ENCODE peak calls at places on chromosomes 3 and 15, in nine cellular contexts. One of them, this sample, is unnamed.
A peak's percentile ranks its signal among the peaks of the same experiment; 100 is the strongest.

GRCh38 chr15:46277994-46278885 is 643.4 kb downstream of the SQOR start:
- DNase-seq in DND-41: no peak
- DNase-seq in IMR-90: no peak
- DNase-seq in small intestine: no peak
- DNase-seq in astrocyte: no peak
- DNase-seq in psoas muscle: no peak
- DNase-seq in keratinocyte: no peak
- DNase-seq in colonic mucosa: no peak
- DNase-seq in neuronal stem cell: no peak
- DNase-seq in this sample: no peak

GRCh38 chr15:89504166-89504565 is 7.8 kb upstream of the RHCG start:
- DNase-seq in DND-41: no peak
- DNase-seq in IMR-90: no peak
- DNase-seq in small intestine: no peak
- DNase-seq in astrocyte: no peak
- DNase-seq in psoas muscle: no peak
- DNase-seq in keratinocyte: no peak
- DNase-seq in colonic mucosa: no peak
- DNase-seq in neuronal stem cell: no peak
- DNase-seq in this sample: no peak

GRCh38 chr3:149443545-149443912 is 31.0 kb upstream of the TM4SF4 start:
- DNase-seq in DND-41: no peak
- DNase-seq in IMR-90: no peak
- DNase-seq in small intestine: peak; percentile 90
- DNase-seq in astrocyte: no peak
- DNase-seq in psoas muscle: no peak
- DNase-seq in keratinocyte: no peak
- DNase-seq in colonic mucosa: no peak
- DNase-seq in neuronal stem cell: no peak
- DNase-seq in this sample: no peak

GRCh38 chr3:13419356-13420050 is 619 bp downstream of the NUP210 start:
- DNase-seq in DND-41: peak; percentile 58
- DNase-seq in IMR-90: no peak
- DNase-seq in small intestine: peak; percentile 28
- DNase-seq in astrocyte: no peak
- DNase-seq in psoas muscle: peak; percentile 71
- DNase-seq in keratinocyte: no peak
- DNase-seq in colonic mucosa: no peak
- DNase-seq in neuronal stem cell: peak; percentile 32
- DNase-seq in this sample: peak; percentile 40

GRCh38 chr15:92984161-92984560 is 84.0 kb downstream of the CHD2 start:
- DNase-seq in DND-41: no peak
- DNase-seq in IMR-90: no peak
- DNase-seq in small intestine: no peak
- DNase-seq in astrocyte: no peak
- DNase-seq in psoas muscle: no peak
- DNase-seq in keratinocyte: no peak
- DNase-seq in colonic mucosa: no peak
- DNase-seq in neuronal stem cell: no peak
- DNase-seq in this sample: no peak

GRCh38 chr3:105157016-105157765 is 209.5 kb upstream of the ALCAM start:
- DNase-seq in DND-41: no peak
- DNase-seq in IMR-90: no peak
- DNase-seq in small intestine: no peak
- DNase-seq in astrocyte: no peak
- DNase-seq in psoas muscle: no peak
- DNase-seq in keratinocyte: no peak
- DNase-seq in colonic mucosa: no peak
- DNase-seq in neuronal stem cell: no peak
- DNase-seq in this sample: no peak

GRCh38 chr3:127887321-127887720 is 27.7 kb upstream of the KBTBD12 start:
- DNase-seq in DND-41: no peak
- DNase-seq in IMR-90: no peak
- DNase-seq in small intestine: no peak
- DNase-seq in astrocyte: peak; percentile 39
- DNase-seq in psoas muscle: no peak
- DNase-seq in keratinocyte: peak; percentile 26
- DNase-seq in colonic mucosa: no peak
- DNase-seq in neuronal stem cell: no peak
- DNase-seq in this sample: no peak

GRCh38 chr3:109073116-109073515 is 44.8 kb downstream of the MORC1 start:
- DNase-seq in DND-41: no peak
- DNase-seq in IMR-90: no peak
- DNase-seq in small intestine: no peak
- DNase-seq in astrocyte: no peak
- DNase-seq in psoas muscle: no peak
- DNase-seq in keratinocyte: no peak
- DNase-seq in colonic mucosa: no peak
- DNase-seq in neuronal stem cell: no peak
- DNase-seq in this sample: peak; percentile 82

GRCh38 chr3:19065027-19065426 is 83.3 kb upstream of the KCNH8 start:
- DNase-seq in DND-41: no peak
- DNase-seq in IMR-90: no peak
- DNase-seq in small intestine: no peak
- DNase-seq in astrocyte: no peak
- DNase-seq in psoas muscle: no peak
- DNase-seq in keratinocyte: no peak
- DNase-seq in colonic mucosa: no peak
- DNase-seq in neuronal stem cell: peak; percentile 6
- DNase-seq in this sample: no peak

GRCh38 chr15:22918596-22919140 is 61.5 kb downstream of the CYFIP1 start:
- DNase-seq in DND-41: no peak
- DNase-seq in IMR-90: no peak
- DNase-seq in small intestine: no peak
- DNase-seq in astrocyte: no peak
- DNase-seq in psoas muscle: no peak
- DNase-seq in keratinocyte: no peak
- DNase-seq in colonic mucosa: no peak
- DNase-seq in neuronal stem cell: no peak
- DNase-seq in this sample: no peak

GRCh38 chr15:89749951-89750559 is 994 bp downstream of the MESP1 start:
- DNase-seq in DND-41: no peak
- DNase-seq in IMR-90: no peak
- DNase-seq in small intestine: peak; percentile 19
- DNase-seq in astrocyte: no peak
- DNase-seq in psoas muscle: no peak
- DNase-seq in keratinocyte: no peak
- DNase-seq in colonic mucosa: no peak
- DNase-seq in neuronal stem cell: no peak
- DNase-seq in this sample: peak; percentile 41

GRCh38 chr3:186151077-186151971 is 42.4 kb upstream of the ETV5 start:
- DNase-seq in DND-41: peak; percentile 16
- DNase-seq in IMR-90: no peak
- DNase-seq in small intestine: no peak
- DNase-seq in astrocyte: no peak
- DNase-seq in psoas muscle: no peak
- DNase-seq in keratinocyte: no peak
- DNase-seq in colonic mucosa: no peak
- DNase-seq in neuronal stem cell: no peak
- DNase-seq in this sample: no peak

GRCh38 chr3:127196002-127196401 is 3.1 kb downstream of the PRR23E start:
- DNase-seq in DND-41: no peak
- DNase-seq in IMR-90: no peak
- DNase-seq in small intestine: no peak
- DNase-seq in astrocyte: no peak
- DNase-seq in psoas muscle: no peak
- DNase-seq in keratinocyte: no peak
- DNase-seq in colonic mucosa: peak; percentile 7
- DNase-seq in neuronal stem cell: no peak
- DNase-seq in this sample: no peak

GRCh38 chr3:188595890-188596376 is 442.0 kb downstream of the LPP start:
- DNase-seq in DND-41: no peak
- DNase-seq in IMR-90: peak; percentile 80
- DNase-seq in small intestine: no peak
- DNase-seq in astrocyte: peak; percentile 90
- DNase-seq in psoas muscle: no peak
- DNase-seq in keratinocyte: no peak
- DNase-seq in colonic mucosa: no peak
- DNase-seq in neuronal stem cell: no peak
- DNase-seq in this sample: no peak

GRCh38 chr3:87855626-87856025 is 203.2 kb downstream of the CGGBP1 start:
- DNase-seq in DND-41: no peak
- DNase-seq in IMR-90: no peak
- DNase-seq in small intestine: no peak
- DNase-seq in astrocyte: peak; percentile 14
- DNase-seq in psoas muscle: no peak
- DNase-seq in keratinocyte: no peak
- DNase-seq in colonic mucosa: no peak
- DNase-seq in neuronal stem cell: no peak
- DNase-seq in this sample: no peak

GRCh38 chr15:74955796-74956647 is 550 bp downstream of the RPP25 start:
- DNase-seq in DND-41: no peak
- DNase-seq in IMR-90: peak; percentile 26
- DNase-seq in small intestine: peak; percentile 81
- DNase-seq in astrocyte: peak; percentile 29
- DNase-seq in psoas muscle: peak; percentile 84
- DNase-seq in keratinocyte: no peak
- DNase-seq in colonic mucosa: peak; percentile 84
- DNase-seq in neuronal stem cell: peak; percentile 65
- DNase-seq in this sample: peak; percentile 72

GRCh38 chr3:9224490-9224889 is 25.0 kb downstream of the SRGAP3 start:
- DNase-seq in DND-41: no peak
- DNase-seq in IMR-90: no peak
- DNase-seq in small intestine: no peak
- DNase-seq in astrocyte: peak; percentile 70
- DNase-seq in psoas muscle: no peak
- DNase-seq in keratinocyte: no peak
- DNase-seq in colonic mucosa: no peak
- DNase-seq in neuronal stem cell: no peak
- DNase-seq in this sample: no peak

DNA sequence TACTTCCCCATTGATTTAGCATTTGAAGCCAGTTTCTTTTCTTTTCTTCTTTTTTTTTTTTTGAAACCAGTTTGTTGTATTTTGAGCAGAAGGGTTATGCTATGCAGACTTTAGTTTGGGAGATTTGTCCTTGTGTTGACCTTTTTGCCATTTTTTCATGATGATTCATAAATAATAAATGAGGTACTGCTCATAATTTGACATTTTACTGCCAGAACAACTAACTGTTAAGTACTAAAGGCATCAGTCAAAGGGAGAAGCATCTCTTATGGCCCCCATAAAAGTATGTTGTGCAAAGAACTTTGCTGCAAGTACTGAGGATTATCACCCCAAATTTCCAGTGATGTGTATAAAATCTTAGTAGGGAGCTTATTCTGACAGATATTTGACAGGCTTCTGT is 1.7 kb upstream of the GPR87 start:
- DNase-seq in DND-41: no peak
- DNase-seq in IMR-90: peak; percentile 67
- DNase-seq in small intestine: no peak
- DNase-seq in astrocyte: peak; percentile 33
- DNase-seq in psoas muscle: no peak
- DNase-seq in keratinocyte: no peak
- DNase-seq in colonic mucosa: no peak
- DNase-seq in neuronal stem cell: no peak
- DNase-seq in this sample: no peak
- H3K27ac ChIP-seq in DND-41: no peak overlapping the region
- H3K27ac ChIP-seq in IMR-90: no peak overlapping the region
- H3K27ac ChIP-seq in small intestine: no peak overlapping the region
- H3K27ac ChIP-seq in astrocyte: no peak overlapping the region
- H3K27ac ChIP-seq in psoas muscle: no peak overlapping the region
- H3K27ac ChIP-seq in keratinocyte: peak overlapping the region; percentile 98
- H3K27ac ChIP-seq in colonic mucosa: no peak overlapping the region
- H3K27ac ChIP-seq in neuronal stem cell: no peak overlapping the region
- H3K27ac ChIP-seq in this sample: no peak overlapping the region

GRCh38 chr15:39784125-39784524 is 1.5 kb upstream of the FSIP1 start:
- DNase-seq in DND-41: no peak
- DNase-seq in IMR-90: peak; percentile 71
- DNase-seq in small intestine: no peak
- DNase-seq in astrocyte: no peak
- DNase-seq in psoas muscle: no peak
- DNase-seq in keratinocyte: no peak
- DNase-seq in colonic mucosa: no peak
- DNase-seq in neuronal stem cell: no peak
- DNase-seq in this sample: no peak

GRCh38 chr15:39781147-39781966 is 1.3 kb downstream of the FSIP1 start:
- DNase-seq in DND-41: no peak
- DNase-seq in IMR-90: no peak
- DNase-seq in small intestine: no peak
- DNase-seq in astrocyte: no peak
- DNase-seq in psoas muscle: no peak
- DNase-seq in keratinocyte: no peak
- DNase-seq in colonic mucosa: no peak
- DNase-seq in neuronal stem cell: no peak
- DNase-seq in this sample: no peak

GRCh38 chr15:39783244-39783820 is 691 bp upstream of the FSIP1 start:
- DNase-seq in DND-41: no peak
- DNase-seq in IMR-90: peak; percentile 25
- DNase-seq in small intestine: peak; percentile 17
- DNase-seq in astrocyte: no peak
- DNase-seq in psoas muscle: no peak
- DNase-seq in keratinocyte: no peak
- DNase-seq in colonic mucosa: no peak
- DNase-seq in neuronal stem cell: no peak
- DNase-seq in this sample: peak; percentile 34

GRCh38 chr15:39782441-39783138 is at the start of gene FSIP1:
- DNase-seq in DND-41: peak; percentile 93
- DNase-seq in IMR-90: peak; percentile 96
- DNase-seq in small intestine: peak; percentile 96
- DNase-seq in astrocyte: peak; percentile 91
- DNase-seq in psoas muscle: peak; percentile 97
- DNase-seq in keratinocyte: peak; percentile 58
- DNase-seq in colonic mucosa: peak; percentile 98
- DNase-seq in neuronal stem cell: peak; percentile 95
- DNase-seq in this sample: peak; percentile 97

GRCh38 chr15:39781967-39782292 is 711 bp downstream of the FSIP1 start:
- DNase-seq in DND-41: no peak
- DNase-seq in IMR-90: no peak
- DNase-seq in small intestine: no peak
- DNase-seq in astrocyte: no peak
- DNase-seq in psoas muscle: no peak
- DNase-seq in keratinocyte: no peak
- DNase-seq in colonic mucosa: no peak
- DNase-seq in neuronal stem cell: no peak
- DNase-seq in this sample: no peak
- H3K27ac ChIP-seq in DND-41: peak overlapping the region; percentile 66
- H3K27ac ChIP-seq in IMR-90: no peak overlapping the region
- H3K27ac ChIP-seq in small intestine: no peak overlapping the region
- H3K27ac ChIP-seq in astrocyte: no peak overlapping the region
- H3K27ac ChIP-seq in psoas muscle: no peak overlapping the region
- H3K27ac ChIP-seq in keratinocyte: no peak overlapping the region
- H3K27ac ChIP-seq in colonic mucosa: no peak overlapping the region
- H3K27ac ChIP-seq in neuronal stem cell: peak overlapping the region; percentile 71
- H3K27ac ChIP-seq in this sample: no peak overlapping the region

GRCh38 chr3:5192568-5193319 is 5.2 kb downstream of the EDEM1 start:
- DNase-seq in DND-41: no peak
- DNase-seq in IMR-90: no peak
- DNase-seq in small intestine: no peak
- DNase-seq in astrocyte: no peak
- DNase-seq in psoas muscle: no peak
- DNase-seq in keratinocyte: no peak
- DNase-seq in colonic mucosa: no peak
- DNase-seq in neuronal stem cell: no peak
- DNase-seq in this sample: no peak
- H3K27ac ChIP-seq in DND-41: peak overlapping the region; percentile 98
- H3K27ac ChIP-seq in IMR-90: no peak overlapping the region
- H3K27ac ChIP-seq in small intestine: no peak overlapping the region
- H3K27ac ChIP-seq in astrocyte: no peak overlapping the region
- H3K27ac ChIP-seq in psoas muscle: peak overlapping the region; percentile 3
- H3K27ac ChIP-seq in keratinocyte: peak overlapping the region; percentile 41
- H3K27ac ChIP-seq in colonic mucosa: no peak overlapping the region
- H3K27ac ChIP-seq in neuronal stem cell: no peak overlapping the region
- H3K27ac ChIP-seq in this sample: peak overlapping the region; percentile 98

GRCh38 chr3:10631224-10631623 is 125.8 kb upstream of the ATP2B2 start:
- DNase-seq in DND-41: no peak
- DNase-seq in IMR-90: no peak
- DNase-seq in small intestine: no peak
- DNase-seq in astrocyte: no peak
- DNase-seq in psoas muscle: no peak
- DNase-seq in keratinocyte: no peak
- DNase-seq in colonic mucosa: no peak
- DNase-seq in neuronal stem cell: no peak
- DNase-seq in this sample: no peak
- H3K27ac ChIP-seq in DND-41: no peak overlapping the region
- H3K27ac ChIP-seq in IMR-90: no peak overlapping the region
- H3K27ac ChIP-seq in small intestine: no peak overlapping the region
- H3K27ac ChIP-seq in astrocyte: no peak overlapping the region
- H3K27ac ChIP-seq in psoas muscle: no peak overlapping the region
- H3K27ac ChIP-seq in keratinocyte: no peak overlapping the region
- H3K27ac ChIP-seq in colonic mucosa: no peak overlapping the region
- H3K27ac ChIP-seq in neuronal stem cell: no peak overlapping the region
- H3K27ac ChIP-seq in this sample: no peak overlapping the region